ENCODE peak calls at places on chromosomes 11 and 22, in eight cellular contexts. R is heart left ventricle, S is upper lobe of right lung, C is heart right ventricle, O is AG09319, I is progenitor cell of endocrine pancreas, L is endothelial cell, H is cardiac fibroblast. E is an unnamed sample.

GRCh38 chr11:113730887-113731726 is 25.0 kb upstream of the TMPRSS5 start:
- DNase-seq in R (peak; percentile 28), S (no peak), C (no peak), O (peak; percentile 4), I (no peak), L (peak; percentile 31), H (peak; percentile 76), E (no peak)

GRCh38 chr11:112961751-112962747 is 829 bp downstream of the NCAM1 start:
- DNase-seq in R (peak; percentile 30), S (peak; percentile 63), C (peak; percentile 25), O (no peak), I (peak; percentile 22), L (peak; percentile 48), H (no peak), E (no peak)

GRCh38 chr11:101862410-101863233 is 52.2 kb upstream of the CEP126 start:
- DNase-seq in R (no peak), S (no peak), C (no peak), O (peak; percentile 48), I (no peak), L (peak; percentile 33), H (peak; percentile 81), E (no peak)

GRCh38 chr11:120168960-120169681 is 31.2 kb upstream of the TRIM29 start:
- DNase-seq in R (peak; percentile 65), S (peak; percentile 83), C (peak; percentile 81), O (no peak), I (peak; percentile 69), L (peak; percentile 93), H (peak; percentile 63), E (peak; percentile 73)

GRCh38 chr11:131246589-131247164 is 123.7 kb upstream of the NTM start:
- DNase-seq in R (peak; percentile 44), S (peak; percentile 67), C (peak; percentile 41), O (no peak), I (peak; percentile 51), L (peak; percentile 71), H (no peak), E (peak; percentile 28)

GRCh38 chr22:40665312-40665711 is 14.0 kb upstream of the MCHR1 start:
- DNase-seq in R (peak; percentile 76), S (no peak), C (peak; percentile 78), O (peak; percentile 28), I (no peak), L (no peak), H (no peak), E (peak; percentile 77)

GRCh38 chr11:41534861-41535260 is 75.4 kb upstream of the LRRC4C start:
- DNase-seq in R (no peak), S (no peak), C (no peak), O (no peak), I (no peak), L (no peak), H (no peak), E (no peak)

GRCh38 chr11:125463590-125464265 is 32.3 kb downstream of the FEZ1 start:
- DNase-seq in R (no peak), S (no peak), C (no peak), O (no peak), I (no peak), L (no peak), H (peak; percentile 24), E (no peak)

DNA sequence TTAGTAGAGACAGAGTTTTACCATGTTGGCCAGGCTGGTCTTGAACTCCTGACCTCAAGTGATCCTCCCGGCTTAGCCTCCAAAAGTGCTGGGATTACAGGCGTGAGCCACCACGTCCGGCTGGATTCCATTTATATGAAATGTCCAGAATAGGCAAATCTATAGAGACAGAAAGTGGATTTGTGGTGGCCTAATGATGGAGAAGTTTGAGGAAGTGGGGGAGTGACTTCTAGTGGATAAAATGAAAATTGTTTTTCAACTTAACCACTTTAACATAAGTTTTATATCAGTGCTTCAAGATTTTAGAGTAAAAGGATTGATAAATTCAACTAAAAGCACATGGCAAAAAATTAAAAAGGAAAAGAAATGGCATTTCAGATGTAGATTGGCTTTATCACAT is 66.2 kb downstream of the HIPK3 start:
- DNase-seq in R (no peak), S (no peak), C (no peak), O (no peak), I (no peak), L (no peak), H (no peak), E (no peak)
- TF ChIP-seq CTCF in R (no peak), S (no peak), C (no peak), O (no peak), I (no peak), L (no peak), H (peak; percentile 7), E (no peak)

GRCh38 chr22:32820131-32820882 is 18.8 kb downstream of the TIMP3 start:
- DNase-seq in R (peak; percentile 18), S (peak; percentile 19), C (no peak), O (no peak), I (no peak), L (no peak), H (no peak), E (no peak)

GRCh38 chr22:32822188-32822877 is 20.8 kb downstream of the TIMP3 start:
- DNase-seq in R (no peak), S (no peak), C (no peak), O (no peak), I (no peak), L (no peak), H (no peak), E (no peak)

GRCh38 chr22:32826537-32826936 is 25.0 kb downstream of the TIMP3 start:
- DNase-seq in R (no peak), S (no peak), C (no peak), O (no peak), I (no peak), L (no peak), H (no peak), E (no peak)

GRCh38 chr22:32824531-32825315 is 23.2 kb downstream of the TIMP3 start:
- DNase-seq in R (no peak), S (no peak), C (no peak), O (no peak), I (no peak), L (no peak), H (no peak), E (no peak)

DNA sequence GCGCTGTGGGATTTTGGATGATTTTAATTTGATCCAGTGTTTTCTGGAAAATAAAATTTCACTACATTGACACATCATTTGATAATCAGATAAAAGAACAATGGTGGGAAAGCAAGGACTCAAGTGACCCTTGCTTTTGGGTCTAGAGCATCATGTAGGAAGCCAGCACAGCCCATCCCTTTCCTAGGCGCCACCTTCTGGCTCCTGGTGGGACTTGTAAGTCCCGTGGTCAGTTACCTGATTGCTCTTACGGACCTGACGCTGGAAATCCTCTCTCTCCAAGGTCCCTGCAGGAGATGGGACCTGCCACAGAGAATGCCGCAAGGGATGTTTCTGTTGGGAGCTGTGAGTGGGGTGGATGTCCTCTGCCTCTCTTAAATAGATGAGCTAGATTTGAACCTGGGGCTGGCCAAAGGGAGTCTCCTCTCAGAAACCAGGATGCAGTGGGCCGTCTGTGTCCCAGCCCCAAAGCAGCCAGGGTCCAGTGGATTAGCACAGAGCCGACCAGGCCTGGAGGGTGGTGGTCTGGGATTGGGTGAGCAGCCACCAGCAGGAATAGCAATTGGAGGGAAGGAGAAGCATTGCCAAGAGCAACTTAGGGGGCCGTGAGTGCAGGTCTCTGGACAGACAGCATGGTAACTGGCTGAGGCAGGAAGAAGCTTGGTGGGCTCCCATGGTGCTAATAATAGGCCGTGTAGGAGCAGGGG is 21.7 kb downstream of the TIMP3 start:
- DNase-seq in R (no peak), S (no peak), C (no peak), O (no peak), I (peak; percentile 37), L (peak; percentile 48), H (peak; percentile 56), E (peak; percentile 53)
- TF ChIP-seq CTCF in R (peak; percentile 54), S (peak; percentile 41), C (peak; percentile 51), O (peak; percentile 46), I (peak; percentile 73), L (peak; percentile 36), H (peak; percentile 55), E (no peak)

DNA sequence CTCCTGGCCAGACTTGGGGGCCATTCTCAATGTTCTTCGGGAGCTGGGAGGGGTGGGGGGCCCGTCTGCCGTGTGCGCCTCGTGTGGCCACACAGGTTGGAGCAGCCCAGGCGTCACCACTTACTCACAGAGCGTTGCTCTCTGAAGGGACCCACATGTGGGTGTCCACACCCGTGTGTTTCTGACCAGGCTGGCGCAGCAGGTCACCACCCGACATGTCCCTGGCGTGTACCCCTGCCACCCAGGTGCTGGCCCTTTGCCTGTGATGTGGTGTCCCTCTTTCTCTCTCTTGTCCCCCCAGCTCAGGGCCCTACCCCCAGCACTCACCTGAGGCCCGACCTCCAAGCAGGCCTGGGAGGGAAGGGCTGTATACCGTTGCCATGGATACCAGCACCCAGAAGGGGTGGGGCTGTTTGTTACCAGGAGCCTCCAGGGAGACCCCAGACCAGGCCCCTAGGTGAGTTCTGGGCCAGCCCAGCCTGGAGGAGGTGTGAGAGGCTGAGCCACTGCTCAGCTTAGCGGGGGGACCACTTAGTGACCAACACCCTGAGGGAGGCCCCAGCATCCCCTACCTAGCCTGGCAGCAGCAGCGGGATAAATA is 1.4 kb downstream of the LMNTD2 start:
- DNase-seq in R (no peak), S (no peak), C (no peak), O (no peak), I (no peak), L (no peak), H (no peak), E (no peak)
- TF ChIP-seq CTCF in R (no peak), S (no peak), C (no peak), O (no peak), I (no peak), L (no peak), H (no peak), E (no peak)

GRCh38 chr22:17751596-17751995 is 22.7 kb downstream of the BID start:
- DNase-seq in R (no peak), S (no peak), C (no peak), O (no peak), I (no peak), L (no peak), H (no peak), E (no peak)

GRCh38 chr22:17744430-17744829 is 29.8 kb downstream of the BID start:
- DNase-seq in R (no peak), S (no peak), C (no peak), O (no peak), I (no peak), L (no peak), H (no peak), E (no peak)

GRCh38 chr22:17746916-17747315 is 27.4 kb downstream of the BID start:
- DNase-seq in R (no peak), S (no peak), C (no peak), O (no peak), I (no peak), L (no peak), H (no peak), E (no peak)

GRCh38 chr22:17749605-17750395 is 24.5 kb downstream of the BID start:
- DNase-seq in R (no peak), S (peak; percentile 51), C (no peak), O (no peak), I (no peak), L (no peak), H (no peak), E (no peak)

DNA sequence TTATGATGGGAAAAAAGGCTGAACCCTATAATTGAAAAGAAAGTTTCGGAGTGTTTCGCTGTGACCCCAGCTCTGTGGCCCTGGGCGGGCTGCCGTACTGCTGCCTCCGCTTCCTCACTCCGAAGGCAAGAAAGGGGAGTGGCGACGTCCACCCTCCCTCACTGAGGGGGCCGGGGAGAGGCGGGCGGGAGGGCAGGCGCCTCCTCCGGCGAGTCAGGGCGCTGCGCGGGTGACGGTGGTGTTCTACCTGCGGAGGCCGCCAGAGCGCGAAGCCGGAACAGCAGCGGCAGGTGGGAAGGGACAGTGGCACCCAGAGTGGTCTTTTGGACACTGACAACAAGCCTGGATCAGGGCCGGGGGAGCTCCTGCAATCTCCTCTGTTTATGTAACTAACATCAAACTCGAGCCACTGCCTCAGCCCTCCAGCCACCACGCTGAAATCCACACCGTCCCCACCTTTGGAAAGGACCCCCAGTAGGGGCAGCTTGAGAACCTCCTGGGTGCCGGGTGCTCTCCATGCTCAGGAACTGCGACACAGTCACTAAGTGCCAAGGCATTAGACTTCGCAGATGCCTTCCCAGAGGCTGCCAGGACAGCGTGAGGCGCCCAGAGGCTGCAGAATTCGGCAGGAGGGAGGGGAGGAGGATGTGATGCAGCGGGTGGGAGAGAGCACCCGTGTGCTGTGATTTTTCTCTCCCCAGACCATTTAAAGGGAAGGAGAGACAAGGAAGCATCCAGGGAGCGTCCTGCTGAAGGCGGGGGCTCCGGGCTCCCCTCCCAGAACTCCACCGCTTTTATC is 25.5 kb downstream of the BID start:
- DNase-seq in R (no peak), S (no peak), C (no peak), O (no peak), I (no peak), L (peak; percentile 64), H (no peak), E (no peak)
- TF ChIP-seq CTCF in R (peak; percentile 14), S (no peak), C (peak; percentile 15), O (no peak), I (peak; percentile 47), L (peak; percentile 48), H (peak; percentile 23), E (no peak)

E was measured in tibial artery.